ENCODE peak calls at places on chromosomes 3 and 15, in ten cellular contexts. O, A, U, S, E, F, W, K, J and Y are unnamed samples.

GRCh38 chr15:63054281-63054683 is 11.7 kb downstream of the TPM1 start:
- DNase-seq in S (no peak), O (no peak), F (no peak), E (no peak), A (no peak), W (no peak), U (no peak), J (no peak), K (peak; percentile 36), Y (no peak)

GRCh38 chr15:50315814-50316630 is 39.0 kb downstream of the GABPB1 start:
- DNase-seq in O (no peak), J (no peak), E (peak; percentile 79), W (no peak), A (no peak), F (no peak), U (peak; percentile 25), K (no peak), S (peak; percentile 62), Y (peak; percentile 55)

GRCh38 chr3:16085884-16086608 is 88.4 kb upstream of the GALNT15 start:
- DNase-seq in K (no peak), E (peak; percentile 40), W (peak; percentile 61), J (no peak), S (no peak), F (peak; percentile 80), U (peak; percentile 59), A (no peak), O (no peak), Y (no peak)

GRCh38 chr3:45793482-45794176 is 2.7 kb downstream of the SLC6A20 start:
- DNase-seq in W (no peak), J (no peak), S (peak; percentile 72), U (no peak), E (no peak), F (no peak), K (no peak), O (no peak), A (no peak), Y (peak; percentile 29)

GRCh38 chr3:159233734-159234133 is 431.9 kb downstream of the MFSD1 start:
- DNase-seq in A (no peak), E (no peak), O (no peak), F (no peak), J (no peak), U (no peak), S (no peak), K (no peak), W (no peak), Y (no peak)

GRCh38 chr3:123778991-123779622 is 105.0 kb downstream of the MYLK start:
- DNase-seq in A (no peak), W (no peak), K (no peak), J (no peak), E (no peak), F (no peak), U (peak; percentile 79), S (no peak), O (no peak), Y (no peak)

GRCh38 chr3:63705092-63705645 is 52.7 kb downstream of the SNTN start:
- DNase-seq in F (no peak), W (no peak), J (no peak), A (no peak), S (no peak), K (no peak), O (no peak), E (no peak), U (no peak), Y (no peak)

GRCh38 chr3:126781889-126782491 is 78.0 kb downstream of the CHCHD6 start:
- DNase-seq in U (peak; percentile 97), W (no peak), O (no peak), K (no peak), F (no peak), S (peak; percentile 50), A (no peak), E (peak; percentile 87), J (peak; percentile 14), Y (peak; percentile 91)

GRCh38 chr15:67101981-67102929 is 36.9 kb downstream of the SMAD3 start:
- DNase-seq in F (no peak), E (peak; percentile 59), W (no peak), A (no peak), J (peak; percentile 61), U (peak; percentile 96), K (no peak), O (peak; percentile 62), S (peak; percentile 14), Y (peak; percentile 73)

GRCh38 chr15:52680041-52680391 is 828 bp upstream of the ATOSA start:
- DNase-seq in W (no peak), S (no peak), U (peak; percentile 11), A (no peak), J (peak; percentile 6), F (no peak), E (peak; percentile 22), O (no peak), K (no peak), Y (no peak)

GRCh38 chr3:128969993-128970740 is 23.7 kb downstream of the CFAP92 start:
- DNase-seq in F (peak; percentile 29), O (peak; percentile 68), W (no peak), U (no peak), J (no peak), K (peak; percentile 50), S (peak; percentile 50), E (peak; percentile 58), A (peak; percentile 51), Y (peak; percentile 12)

GRCh38 chr3:69830147-69830546 is 90.9 kb downstream of the MITF start:
- DNase-seq in F (no peak), S (no peak), W (no peak), J (no peak), U (no peak), A (peak; percentile 30), K (no peak), E (no peak), O (no peak), Y (no peak)

GRCh38 chr15:48360841-48361240 is 29.6 kb downstream of the DUT start:
- DNase-seq in U (peak; percentile 31), K (no peak), O (no peak), F (no peak), E (no peak), A (no peak), J (peak; percentile 79), W (no peak), S (peak; percentile 33), Y (peak; percentile 42)

GRCh38 chr3:24579008-24579407 is 84.4 kb upstream of the THRB start:
- DNase-seq in K (no peak), S (no peak), F (no peak), E (no peak), O (no peak), A (no peak), U (no peak), W (no peak), J (no peak), Y (peak; percentile 29)

GRCh38 chr15:22903961-22904534 is 65.6 kb downstream of the NIPA2 start:
- DNase-seq in A (peak; percentile 37), O (no peak), J (no peak), E (no peak), U (no peak), W (no peak), S (no peak), K (peak; percentile 51), F (no peak), Y (no peak)

GRCh38 chr15:88303455-88303854 is 46.9 kb upstream of the NTRK3 start:
- DNase-seq in J (no peak), O (no peak), U (no peak), A (no peak), F (no peak), K (no peak), W (no peak), S (peak; percentile 3), E (no peak), Y (peak; percentile 21)

GRCh38 chr3:188310270-188310710 is 156.3 kb downstream of the LPP start:
- DNase-seq in J (no peak), K (no peak), W (no peak), S (no peak), A (no peak), U (no peak), E (no peak), O (no peak), F (no peak), Y (no peak)

GRCh38 chr15:74408815-74409214 is 24.9 kb downstream of the SEMA7A start:
- DNase-seq in E (no peak), U (no peak), J (no peak), S (no peak), K (no peak), A (no peak), F (no peak), W (no peak), O (no peak), Y (no peak)

GRCh38 chr3:170585008-170585936 is 603 bp downstream of the SLC7A14 start:
- DNase-seq in F (no peak), O (no peak), E (no peak), U (no peak), W (no peak), A (no peak), K (no peak), J (no peak), S (no peak), Y (no peak)

GRCh38 chr3:27056326-27056725 is 312.9 kb downstream of the NEK10 start:
- DNase-seq in W (no peak), E (no peak), A (no peak), F (no peak), J (no peak), S (no peak), K (no peak), U (no peak), O (no peak), Y (no peak)

GRCh38 chr3:27059489-27059888 is 309.7 kb downstream of the NEK10 start:
- DNase-seq in U (no peak), J (no peak), A (no peak), W (no peak), K (no peak), O (no peak), F (no peak), E (no peak), S (no peak), Y (no peak)

GRCh38 chr3:27060336-27060735 is 308.8 kb downstream of the NEK10 start:
- DNase-seq in S (no peak), W (no peak), J (no peak), E (no peak), K (no peak), O (no peak), F (no peak), U (no peak), A (no peak), Y (no peak)
- H3K36me3 ChIP-seq in S (no peaks in the 10 kb centered on the region), W (no peaks in the 10 kb centered on the region), J (no peaks in the 10 kb centered on the region), E (no peaks in the 10 kb centered on the region), K (no peaks in the 10 kb centered on the region), O (no peaks in the 10 kb centered on the region), F (no peaks in the 10 kb centered on the region), U (no peaks in the 10 kb centered on the region), A (no peaks in the 10 kb centered on the region), Y (no peaks in the 10 kb centered on the region)

GRCh38 chr3:113279686-113280085 is 68.3 kb downstream of the BOC start:
- DNase-seq in F (no peak), S (no peak), J (no peak), K (no peak), U (no peak), W (no peak), E (no peak), A (no peak), O (no peak), Y (no peak)
- H3K27me3 ChIP-seq in F (no peaks in the 10 kb centered on the region), S (no peaks in the 10 kb centered on the region), J (no peaks in the 10 kb centered on the region), K (no peaks in the 10 kb centered on the region), U (no peaks in the 10 kb centered on the region), W (no peaks in the 10 kb centered on the region), E (no peaks in the 10 kb centered on the region), A (no peaks in the 10 kb centered on the region), O (no peaks in the 10 kb centered on the region), Y (no peaks in the 10 kb centered on the region)

GRCh38 chr3:79306939-79307590 is 460.7 kb downstream of the ROBO1 start:
- DNase-seq in E (peak; percentile 45), A (no peak), O (no peak), F (no peak), J (no peak), K (no peak), U (no peak), S (no peak), W (no peak), Y (no peak)
- TF ChIP-seq CTCF in E (no peak), A (no peak), O (no peak), F (no peak), J (no peak), K (no peak), U (no peak), S (no peak), W (no peak), Y (no peak)

GRCh38 chr3:13415236-13416001 is 4.7 kb downstream of the NUP210 start:
- DNase-seq in S (no peak), E (no peak), A (no peak), O (peak; percentile 21), K (no peak), J (no peak), W (no peak), F (no peak), U (no peak), Y (no peak)
- H3K36me3 ChIP-seq in S (peaks cover 3% of the 10 kb centered on the region), E (no peaks in the 10 kb centered on the region), A (no peaks in the 10 kb centered on the region), O (no peaks in the 10 kb centered on the region), K (no peaks in the 10 kb centered on the region), J (no peaks in the 10 kb centered on the region), W (no peaks in the 10 kb centered on the region), F (no peaks in the 10 kb centered on the region), U (no peaks in the 10 kb centered on the region), Y (no peaks in the 10 kb centered on the region)